ENCODE peak calls at places on chromosomes 13 and 19, in six cellular contexts. One of them, this sample, is unnamed.

GRCh38 chr13:27954406-27954851 is 14.7 kb downstream of the CDX2 start:
- DNase-seq in left ventricle myocardium superior: no peak
- DNase-seq in occipital lobe: no peak
- DNase-seq in adrenal gland: peak; percentile 29
- DNase-seq in caudate nucleus: no peak
- DNase-seq in activated CD8-positive, alpha-beta T cell treated with anti-CD3 and anti-CD28 coated beads, Interleukin-2, amount 10 ng/mL, durations not matched to agents 7 days and 5 days: no peak
- DNase-seq in this sample: no peak

GRCh38 chr13:34156841-34157365 is 339.0 kb downstream of the RFC3 start:
- DNase-seq in adrenal gland: peak; percentile 93
- DNase-seq in occipital lobe: peak; percentile 61
- DNase-seq in activated CD8-positive, alpha-beta T cell treated with anti-CD3 and anti-CD28 coated beads, Interleukin-2, amount 10 ng/mL, durations not matched to agents 7 days and 5 days: peak; percentile 58
- DNase-seq in caudate nucleus: no peak
- DNase-seq in left ventricle myocardium superior: peak; percentile 40
- DNase-seq in this sample: peak; percentile 95

GRCh38 chr13:33799950-33800592 is 17.9 kb upstream of the RFC3 start:
- DNase-seq in adrenal gland: no peak
- DNase-seq in caudate nucleus: no peak
- DNase-seq in activated CD8-positive, alpha-beta T cell treated with anti-CD3 and anti-CD28 coated beads, Interleukin-2, amount 10 ng/mL, durations not matched to agents 7 days and 5 days: no peak
- DNase-seq in left ventricle myocardium superior: no peak
- DNase-seq in occipital lobe: no peak
- DNase-seq in this sample: peak; percentile 72

GRCh38 chr13:30334663-30335386 is 27.5 kb upstream of the KATNAL1 start:
- DNase-seq in caudate nucleus: no peak
- DNase-seq in adrenal gland: no peak
- DNase-seq in left ventricle myocardium superior: no peak
- DNase-seq in occipital lobe: no peak
- DNase-seq in activated CD8-positive, alpha-beta T cell treated with anti-CD3 and anti-CD28 coated beads, Interleukin-2, amount 10 ng/mL, durations not matched to agents 7 days and 5 days: peak; percentile 50
- DNase-seq in this sample: no peak

GRCh38 chr13:79187917-79188699 is 217.9 kb downstream of the RBM26 start:
- DNase-seq in caudate nucleus: no peak
- DNase-seq in adrenal gland: no peak
- DNase-seq in activated CD8-positive, alpha-beta T cell treated with anti-CD3 and anti-CD28 coated beads, Interleukin-2, amount 10 ng/mL, durations not matched to agents 7 days and 5 days: no peak
- DNase-seq in occipital lobe: no peak
- DNase-seq in left ventricle myocardium superior: no peak
- DNase-seq in this sample: no peak

GRCh38 chr13:45178349-45179142 is 22.3 kb downstream of the KCTD4 start:
- DNase-seq in activated CD8-positive, alpha-beta T cell treated with anti-CD3 and anti-CD28 coated beads, Interleukin-2, amount 10 ng/mL, durations not matched to agents 7 days and 5 days: no peak
- DNase-seq in occipital lobe: no peak
- DNase-seq in caudate nucleus: no peak
- DNase-seq in adrenal gland: no peak
- DNase-seq in left ventricle myocardium superior: no peak
- DNase-seq in this sample: peak; percentile 81

GRCh38 chr19:18428837-18429674 is 8.9 kb downstream of the ISYNA1 start:
- DNase-seq in left ventricle myocardium superior: peak; percentile 87
- DNase-seq in caudate nucleus: peak; percentile 34
- DNase-seq in activated CD8-positive, alpha-beta T cell treated with anti-CD3 and anti-CD28 coated beads, Interleukin-2, amount 10 ng/mL, durations not matched to agents 7 days and 5 days: peak; percentile 91
- DNase-seq in occipital lobe: no peak
- DNase-seq in adrenal gland: peak; percentile 85
- DNase-seq in this sample: peak; percentile 81

GRCh38 chr13:27971776-27972618 is 2.9 kb upstream of the CDX2 start:
- DNase-seq in activated CD8-positive, alpha-beta T cell treated with anti-CD3 and anti-CD28 coated beads, Interleukin-2, amount 10 ng/mL, durations not matched to agents 7 days and 5 days: no peak
- DNase-seq in left ventricle myocardium superior: no peak
- DNase-seq in adrenal gland: no peak
- DNase-seq in caudate nucleus: no peak
- DNase-seq in occipital lobe: no peak
- DNase-seq in this sample: no peak

GRCh38 chr13:83853771-83854170 is 28.5 kb downstream of the SLITRK1 start:
- DNase-seq in adrenal gland: no peak
- DNase-seq in occipital lobe: no peak
- DNase-seq in left ventricle myocardium superior: no peak
- DNase-seq in activated CD8-positive, alpha-beta T cell treated with anti-CD3 and anti-CD28 coated beads, Interleukin-2, amount 10 ng/mL, durations not matched to agents 7 days and 5 days: no peak
- DNase-seq in caudate nucleus: no peak
- DNase-seq in this sample: no peak

GRCh38 chr19:49889038-49889686 is 7.5 kb downstream of the IL4I1 start:
- DNase-seq in occipital lobe: no peak
- DNase-seq in left ventricle myocardium superior: no peak
- DNase-seq in caudate nucleus: no peak
- DNase-seq in activated CD8-positive, alpha-beta T cell treated with anti-CD3 and anti-CD28 coated beads, Interleukin-2, amount 10 ng/mL, durations not matched to agents 7 days and 5 days: no peak
- DNase-seq in adrenal gland: no peak
- DNase-seq in this sample: no peak

GRCh38 chr19:58558623-58559274 is 338 bp upstream of the UBE2M start:
- DNase-seq in caudate nucleus: no peak
- DNase-seq in left ventricle myocardium superior: peak; percentile 100
- DNase-seq in occipital lobe: no peak
- DNase-seq in activated CD8-positive, alpha-beta T cell treated with anti-CD3 and anti-CD28 coated beads, Interleukin-2, amount 10 ng/mL, durations not matched to agents 7 days and 5 days: peak; percentile 100
- DNase-seq in adrenal gland: peak; percentile 99
- DNase-seq in this sample: peak; percentile 99

GRCh38 chr19:35027851-35028599 is 2.2 kb upstream of the SCN1B start:
- DNase-seq in caudate nucleus: no peak
- DNase-seq in occipital lobe: no peak
- DNase-seq in activated CD8-positive, alpha-beta T cell treated with anti-CD3 and anti-CD28 coated beads, Interleukin-2, amount 10 ng/mL, durations not matched to agents 7 days and 5 days: no peak
- DNase-seq in adrenal gland: no peak
- DNase-seq in left ventricle myocardium superior: no peak
- DNase-seq in this sample: no peak

GRCh38 chr13:52779028-52779612 is 39.5 kb upstream of the CNMD start:
- DNase-seq in occipital lobe: no peak
- DNase-seq in activated CD8-positive, alpha-beta T cell treated with anti-CD3 and anti-CD28 coated beads, Interleukin-2, amount 10 ng/mL, durations not matched to agents 7 days and 5 days: no peak
- DNase-seq in adrenal gland: no peak
- DNase-seq in left ventricle myocardium superior: no peak
- DNase-seq in caudate nucleus: no peak
- DNase-seq in this sample: no peak

GRCh38 chr13:24251525-24251924 is 57.9 kb upstream of the C1QTNF9 start:
- DNase-seq in caudate nucleus: no peak
- DNase-seq in activated CD8-positive, alpha-beta T cell treated with anti-CD3 and anti-CD28 coated beads, Interleukin-2, amount 10 ng/mL, durations not matched to agents 7 days and 5 days: peak; percentile 93
- DNase-seq in left ventricle myocardium superior: no peak
- DNase-seq in occipital lobe: no peak
- DNase-seq in adrenal gland: no peak
- DNase-seq in this sample: no peak

GRCh38 chr19:4455742-4456565 is 1.6 kb downstream of the UBXN6 start:
- DNase-seq in occipital lobe: no peak
- DNase-seq in left ventricle myocardium superior: peak; percentile 83
- DNase-seq in activated CD8-positive, alpha-beta T cell treated with anti-CD3 and anti-CD28 coated beads, Interleukin-2, amount 10 ng/mL, durations not matched to agents 7 days and 5 days: no peak
- DNase-seq in caudate nucleus: no peak
- DNase-seq in adrenal gland: peak; percentile 97
- DNase-seq in this sample: peak; percentile 88

GRCh38 chr13:42883771-42884170 is 102.4 kb downstream of the FAM216B start:
- DNase-seq in caudate nucleus: no peak
- DNase-seq in adrenal gland: peak; percentile 31
- DNase-seq in occipital lobe: no peak
- DNase-seq in activated CD8-positive, alpha-beta T cell treated with anti-CD3 and anti-CD28 coated beads, Interleukin-2, amount 10 ng/mL, durations not matched to agents 7 days and 5 days: no peak
- DNase-seq in left ventricle myocardium superior: no peak
- DNase-seq in this sample: peak; percentile 82

GRCh38 chr19:45107621-45108170 is 14.7 kb downstream of the PPP1R37 start:
- DNase-seq in occipital lobe: no peak
- DNase-seq in left ventricle myocardium superior: no peak
- DNase-seq in activated CD8-positive, alpha-beta T cell treated with anti-CD3 and anti-CD28 coated beads, Interleukin-2, amount 10 ng/mL, durations not matched to agents 7 days and 5 days: no peak
- DNase-seq in caudate nucleus: no peak
- DNase-seq in adrenal gland: no peak
- DNase-seq in this sample: no peak

GRCh38 chr13:67966065-67966464 is 735.9 kb upstream of the PCDH9 start:
- DNase-seq in left ventricle myocardium superior: no peak
- DNase-seq in occipital lobe: no peak
- DNase-seq in caudate nucleus: no peak
- DNase-seq in activated CD8-positive, alpha-beta T cell treated with anti-CD3 and anti-CD28 coated beads, Interleukin-2, amount 10 ng/mL, durations not matched to agents 7 days and 5 days: no peak
- DNase-seq in adrenal gland: no peak
- DNase-seq in this sample: no peak

GRCh38 chr13:110070511-110071120 is 236.3 kb downstream of the COL4A1 start:
- DNase-seq in adrenal gland: no peak
- DNase-seq in occipital lobe: no peak
- DNase-seq in caudate nucleus: no peak
- DNase-seq in left ventricle myocardium superior: no peak
- DNase-seq in activated CD8-positive, alpha-beta T cell treated with anti-CD3 and anti-CD28 coated beads, Interleukin-2, amount 10 ng/mL, durations not matched to agents 7 days and 5 days: no peak
- DNase-seq in this sample: peak; percentile 86

GRCh38 chr13:111431241-111431640 is 110.8 kb downstream of the TEX29 start:
- DNase-seq in caudate nucleus: no peak
- DNase-seq in occipital lobe: no peak
- DNase-seq in adrenal gland: no peak
- DNase-seq in left ventricle myocardium superior: no peak
- DNase-seq in activated CD8-positive, alpha-beta T cell treated with anti-CD3 and anti-CD28 coated beads, Interleukin-2, amount 10 ng/mL, durations not matched to agents 7 days and 5 days: no peak
- DNase-seq in this sample: no peak

GRCh38 chr13:109795021-109795420 is 8.6 kb upstream of the IRS2 start:
- DNase-seq in activated CD8-positive, alpha-beta T cell treated with anti-CD3 and anti-CD28 coated beads, Interleukin-2, amount 10 ng/mL, durations not matched to agents 7 days and 5 days: no peak
- DNase-seq in adrenal gland: no peak
- DNase-seq in caudate nucleus: no peak
- DNase-seq in left ventricle myocardium superior: no peak
- DNase-seq in occipital lobe: no peak
- DNase-seq in this sample: no peak

GRCh38 chr19:35274323-35274722 is 5.6 kb downstream of the USF2 start:
- DNase-seq in adrenal gland: no peak
- DNase-seq in caudate nucleus: no peak
- DNase-seq in occipital lobe: no peak
- DNase-seq in left ventricle myocardium superior: no peak
- DNase-seq in activated CD8-positive, alpha-beta T cell treated with anti-CD3 and anti-CD28 coated beads, Interleukin-2, amount 10 ng/mL, durations not matched to agents 7 days and 5 days: no peak
- DNase-seq in this sample: no peak

GRCh38 chr13:27183561-27184147 is 12.0 kb upstream of the USP12 start:
- DNase-seq in occipital lobe: no peak
- DNase-seq in activated CD8-positive, alpha-beta T cell treated with anti-CD3 and anti-CD28 coated beads, Interleukin-2, amount 10 ng/mL, durations not matched to agents 7 days and 5 days: no peak
- DNase-seq in adrenal gland: no peak
- DNase-seq in left ventricle myocardium superior: no peak
- DNase-seq in caudate nucleus: no peak
- DNase-seq in this sample: peak; percentile 49

GRCh38 chr13:36599641-36600040 is 74.2 kb upstream of the SERTM1 start:
- DNase-seq in caudate nucleus: no peak
- DNase-seq in left ventricle myocardium superior: no peak
- DNase-seq in adrenal gland: no peak
- DNase-seq in occipital lobe: no peak
- DNase-seq in activated CD8-positive, alpha-beta T cell treated with anti-CD3 and anti-CD28 coated beads, Interleukin-2, amount 10 ng/mL, durations not matched to agents 7 days and 5 days: no peak
- DNase-seq in this sample: no peak

GRCh38 chr13:65808061-65808460 is 1422.1 kb downstream of the PCDH9 start:
- DNase-seq in adrenal gland: no peak
- DNase-seq in left ventricle myocardium superior: no peak
- DNase-seq in activated CD8-positive, alpha-beta T cell treated with anti-CD3 and anti-CD28 coated beads, Interleukin-2, amount 10 ng/mL, durations not matched to agents 7 days and 5 days: no peak
- DNase-seq in occipital lobe: no peak
- DNase-seq in caudate nucleus: no peak
- DNase-seq in this sample: peak; percentile 29

GRCh38 chr19:58385313-58386165 is 1.5 kb upstream of the RPS5 start:
- DNase-seq in activated CD8-positive, alpha-beta T cell treated with anti-CD3 and anti-CD28 coated beads, Interleukin-2, amount 10 ng/mL, durations not matched to agents 7 days and 5 days: no peak
- DNase-seq in caudate nucleus: no peak
- DNase-seq in left ventricle myocardium superior: peak; percentile 28
- DNase-seq in occipital lobe: no peak
- DNase-seq in adrenal gland: no peak
- DNase-seq in this sample: no peak

GRCh38 chr13:91805605-91806004 is 407.2 kb downstream of the GPC5 start:
- DNase-seq in adrenal gland: no peak
- DNase-seq in activated CD8-positive, alpha-beta T cell treated with anti-CD3 and anti-CD28 coated beads, Interleukin-2, amount 10 ng/mL, durations not matched to agents 7 days and 5 days: no peak
- DNase-seq in caudate nucleus: no peak
- DNase-seq in occipital lobe: no peak
- DNase-seq in left ventricle myocardium superior: no peak
- DNase-seq in this sample: no peak

GRCh38 chr13:101139076-101139475 is 277.2 kb downstream of the NALCN start:
- DNase-seq in adrenal gland: no peak
- DNase-seq in occipital lobe: no peak
- DNase-seq in activated CD8-positive, alpha-beta T cell treated with anti-CD3 and anti-CD28 coated beads, Interleukin-2, amount 10 ng/mL, durations not matched to agents 7 days and 5 days: no peak
- DNase-seq in left ventricle myocardium superior: no peak
- DNase-seq in caudate nucleus: no peak
- DNase-seq in this sample: peak; percentile 48

GRCh38 chr13:44191504-44192171 is 182.0 kb upstream of the SERP2 start:
- DNase-seq in occipital lobe: peak; percentile 41
- DNase-seq in activated CD8-positive, alpha-beta T cell treated with anti-CD3 and anti-CD28 coated beads, Interleukin-2, amount 10 ng/mL, durations not matched to agents 7 days and 5 days: peak; percentile 44
- DNase-seq in caudate nucleus: no peak
- DNase-seq in adrenal gland: peak; percentile 65
- DNase-seq in left ventricle myocardium superior: no peak
- DNase-seq in this sample: peak; percentile 85

GRCh38 chr19:43699506-43700367 is 16.1 kb upstream of the IRGC start:
- DNase-seq in activated CD8-positive, alpha-beta T cell treated with anti-CD3 and anti-CD28 coated beads, Interleukin-2, amount 10 ng/mL, durations not matched to agents 7 days and 5 days: peak; percentile 21
- DNase-seq in caudate nucleus: no peak
- DNase-seq in left ventricle myocardium superior: peak; percentile 44
- DNase-seq in occipital lobe: no peak
- DNase-seq in adrenal gland: no peak
- DNase-seq in this sample: peak; percentile 21

This sample was measured in cardiac fibroblast.